ENCODE peak calls at places on chromosomes 2 and 18, in eight cellular contexts. X is NCI-H510A treated with DMSO at 0.1 percent for 48 hours; Z is glutamatergic neuron; T is mucosa of descending colon; L is stimulated activated CD4-positive, alpha-beta T cell treated with anti-CD3 and anti-CD28 coated beads, Interleukin-2, amount 100 ng/mL, for 48 hours; M is PC-9; I is CD8-positive, alpha-beta T cell; R is neuronal stem cell. U is an unnamed sample.

GRCh38 chr2:58893645-58894336 is 652.7 kb upstream of the FANCL start:
- DNase-seq in X (no peak), Z (no peak), T (no peak), L (no peak), M (no peak), I (no peak), R (no peak), U (no peak)

GRCh38 chr2:157897106-157897971 is 21.2 kb upstream of the ACVR1 start:
- DNase-seq in X (no peak), Z (no peak), T (no peak), L (no peak), M (no peak), I (peak), R (no peak), U (no peak)

GRCh38 chr18:23067236-23067635 is 68.0 kb upstream of the CABLES1 start:
- DNase-seq in X (no peak), Z (no peak), T (no peak), L (no peak), M (no peak), I (no peak), R (no peak), U (no peak)

GRCh38 chr18:58847383-58848071 is 17.1 kb upstream of the ZNF532 start:
- DNase-seq in X (no peak), Z (peak), T (peak), L (no peak), M (no peak), I (no peak), R (peak), U (no peak)

GRCh38 chr18:45619062-45619825 is 4.0 kb downstream of the SLC14A2 start:
- DNase-seq in X (no peak), Z (no peak), T (peak), L (no peak), M (no peak), I (no peak), R (no peak), U (no peak)

GRCh38 chr2:12811916-12812315 is 95.2 kb downstream of the TRIB2 start:
- DNase-seq in X (no peak), Z (no peak), T (no peak), L (no peak), M (no peak), I (no peak), R (no peak), U (no peak)

GRCh38 chr18:77650799-77651385 is 401.2 kb downstream of the GALR1 start:
- DNase-seq in X (peak), Z (peak), T (peak), L (peak), M (peak), I (peak), R (peak), U (no peak)

GRCh38 chr2:118469103-118469502 is 378.3 kb downstream of the EN1 start:
- DNase-seq in X (no peak), Z (no peak), T (no peak), L (no peak), M (no peak), I (no peak), R (no peak), U (no peak)

GRCh38 chr2:209368924-209369323 is 54.9 kb upstream of the MAP2 start:
- DNase-seq in X (no peak), Z (no peak), T (no peak), L (no peak), M (peak), I (no peak), R (no peak), U (peak)

GRCh38 chr2:47050021-47050760 is 104.9 kb downstream of the STPG4 start:
- DNase-seq in X (no peak), Z (no peak), T (no peak), L (no peak), M (no peak), I (no peak), R (no peak), U (no peak)

GRCh38 chr2:64025741-64026140 is 6.5 kb upstream of the VPS54 start:
- DNase-seq in X (no peak), Z (no peak), T (no peak), L (no peak), M (no peak), I (no peak), R (no peak), U (no peak)

GRCh38 chr18:59353079-59353680 is 5.9 kb downstream of the LMAN1 start:
- DNase-seq in X (no peak), Z (no peak), T (no peak), L (no peak), M (no peak), I (no peak), R (no peak), U (no peak)

GRCh38 chr18:644395-645004 is 13.0 kb upstream of the TYMS start:
- DNase-seq in X (no peak), Z (no peak), T (no peak), L (no peak), M (no peak), I (no peak), R (no peak), U (no peak)

GRCh38 chr2:198762456-198762855 is 695.3 kb downstream of the SATB2 start:
- DNase-seq in X (no peak), Z (no peak), T (no peak), L (no peak), M (no peak), I (no peak), R (no peak), U (no peak)

GRCh38 chr18:31206787-31207381 is 44.2 kb upstream of the DSC1 start:
- DNase-seq in X (peak), Z (no peak), T (peak), L (no peak), M (peak), I (no peak), R (no peak), U (peak)

GRCh38 chr18:26226229-26227050 is at the start of gene TAF4B:
- DNase-seq in X (peak), Z (peak), T (peak), L (peak), M (peak), I (peak), R (peak), U (peak)

GRCh38 chr18:40293311-40293710 is 1661.7 kb upstream of the PIK3C3 start:
- DNase-seq in X (peak), Z (no peak), T (no peak), L (no peak), M (no peak), I (no peak), R (no peak), U (no peak)

GRCh38 chr2:100924520-100925451 is 77.3 kb upstream of the RPL31 start:
- DNase-seq in X (no peak), Z (no peak), T (no peak), L (no peak), M (no peak), I (peak), R (no peak), U (no peak)

GRCh38 chr2:18584608-18584954 is 4.8 kb downstream of the NT5C1B start:
- DNase-seq in X (no peak), Z (no peak), T (no peak), L (no peak), M (no peak), I (no peak), R (no peak), U (no peak)

GRCh38 chr2:1600191-1601063 is 143.9 kb downstream of the PXDN start:
- DNase-seq in X (no peak), Z (no peak), T (no peak), L (no peak), M (peak), I (no peak), R (no peak), U (no peak)

GRCh38 chr18:48637081-48637990 is 98.5 kb downstream of the CTIF start:
- DNase-seq in X (no peak), Z (peak), T (no peak), L (no peak), M (no peak), I (no peak), R (no peak), U (no peak)

GRCh38 chr18:13661779-13662271 is 64.5 kb downstream of the FAM210A start:
- DNase-seq in X (no peak), Z (no peak), T (no peak), L (no peak), M (no peak), I (no peak), R (no peak), U (no peak)

U was measured in epithelial cell of prostate.